ENCODE peak calls at places on chromosomes 11 and 22, in seven cellular contexts. K is GM13976, A is kidney, O is heart right ventricle, V is H1, U is omental fat pad, F is AG10803. G is an unnamed sample.

GRCh38 chr11:131910491-131911387 is 540.3 kb downstream of the NTM start:
- DNase-seq in O (no peak), U (no peak), K (peak), F (peak), V (no peak), A (peak), G (peak)

GRCh38 chr11:66224226-66224850 is 44.1 kb upstream of the RAB1B start:
- DNase-seq in F (no peak), U (no peak), K (no peak), V (no peak), A (peak), O (no peak), G (no peak)

GRCh38 chr22:46162771-46163170 is 12.4 kb downstream of the PPARA start:
- DNase-seq in F (no peak), U (no peak), V (no peak), A (no peak), K (no peak), O (no peak), G (no peak)

GRCh38 chr11:77140231-77140959 is 12.3 kb downstream of the MYO7A start:
- DNase-seq in A (peak), K (no peak), O (peak), F (peak), U (no peak), V (peak), G (peak)

GRCh38 chr11:114799524-114799923 is 121.2 kb downstream of the NXPE2 start:
- DNase-seq in U (no peak), O (peak), V (no peak), K (no peak), F (no peak), A (no peak), G (no peak)

GRCh38 chr22:48574776-48575566 is 1252.7 kb downstream of the BRD1 start:
- DNase-seq in O (no peak), K (no peak), V (peak), A (peak), U (no peak), F (peak), G (peak)

GRCh38 chr11:116984589-116984988 is 113.6 kb downstream of the SIK3 start:
- DNase-seq in V (no peak), F (peak), O (no peak), K (no peak), A (no peak), U (no peak), G (no peak)

GRCh38 chr11:2303627-2304155 is 1.9 kb downstream of the TSPAN32 start:
- DNase-seq in V (no peak), U (peak), O (peak), F (no peak), K (no peak), A (peak), G (no peak)

GRCh38 chr11:46322759-46323158 is 24.5 kb upstream of the DGKZ start:
- DNase-seq in O (no peak), V (no peak), K (no peak), U (no peak), A (no peak), F (peak), G (no peak)

GRCh38 chr11:7272373-7272772 is 20.7 kb downstream of the SYT9 start:
- DNase-seq in V (no peak), U (no peak), F (no peak), K (no peak), O (no peak), A (no peak), G (no peak)

GRCh38 chr11:5362017-5362625 is 10.8 kb downstream of the OR51B6 start:
- DNase-seq in K (no peak), V (no peak), A (no peak), U (no peak), F (no peak), O (no peak), G (no peak)

GRCh38 chr11:6405837-6406236 is 13.1 kb downstream of the APBB1 start:
- DNase-seq in U (no peak), O (no peak), A (no peak), F (no peak), K (no peak), V (no peak), G (no peak)

GRCh38 chr11:123653997-123654565 is 343 bp downstream of the SCN3B start:
- DNase-seq in V (no peak), U (no peak), O (peak), A (peak), F (peak), K (peak), G (peak)

GRCh38 chr11:6919698-6920097 is 1.1 kb upstream of the OR2D3 start:
- DNase-seq in V (no peak), F (no peak), K (no peak), U (no peak), A (no peak), O (no peak), G (no peak)

GRCh38 chr22:21698430-21699329 is 32.9 kb downstream of the PPIL2 start:
- DNase-seq in U (no peak), K (no peak), V (no peak), A (peak), O (peak), F (no peak), G (peak)

GRCh38 chr11:120597250-120597649 is 85.7 kb downstream of the GRIK4 start:
- DNase-seq in F (no peak), O (no peak), U (no peak), K (no peak), V (no peak), A (peak), G (no peak)

DNA sequence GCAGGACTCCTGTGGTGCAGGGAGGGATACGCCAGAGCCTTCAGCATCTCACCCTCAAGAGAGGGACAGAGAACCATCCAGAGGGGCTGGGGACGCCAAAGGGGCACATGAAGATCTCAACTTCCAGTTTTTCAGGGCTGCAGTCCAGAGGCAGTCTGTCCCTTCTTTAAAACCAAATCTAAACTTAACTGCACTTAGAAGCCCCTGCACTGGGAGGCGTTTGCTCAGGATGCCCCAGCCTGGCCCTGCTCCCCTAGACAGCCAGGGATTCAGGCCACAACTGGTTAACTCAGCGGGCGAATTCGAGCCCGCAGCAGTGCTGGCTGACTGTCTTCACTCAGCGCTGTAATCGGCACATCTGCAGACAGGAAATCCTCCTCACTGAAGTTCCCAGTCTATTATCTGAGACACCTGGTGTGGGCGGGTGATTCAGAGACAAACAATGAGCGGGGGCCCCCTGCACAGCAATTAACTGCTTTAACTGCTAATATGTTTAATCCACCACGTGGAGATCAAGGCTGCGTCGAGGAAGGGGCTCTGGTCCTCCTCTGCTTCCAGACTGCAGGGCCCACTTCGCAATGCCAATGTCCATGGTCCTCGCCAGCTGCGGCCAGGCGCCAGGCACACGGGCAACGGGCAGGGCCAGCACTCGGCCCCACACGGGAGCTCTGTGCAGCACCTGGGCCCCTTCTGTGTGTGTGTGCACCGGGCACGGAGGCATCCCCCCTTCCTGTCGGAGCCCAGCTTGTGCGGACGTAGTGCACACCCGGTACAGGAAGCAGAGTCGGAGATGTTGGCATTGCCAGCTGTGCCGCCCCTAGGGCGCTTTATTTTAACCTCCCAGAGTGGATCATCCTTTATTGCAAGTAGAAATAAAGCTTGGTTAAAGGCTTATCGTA is 36.9 kb upstream of the GNB1L start:
- DNase-seq in A (peak), O (no peak), K (peak), U (no peak), F (peak), V (peak), G (no peak)
- TF ChIP-seq CTCF in A (no peak), O (no peak), K (no peak), U (no peak), F (no peak), V (no peak), G (no peak)

GRCh38 chr11:8872017-8872416 is 39.0 kb upstream of the AKIP1 start:
- DNase-seq in A (no peak), F (peak), O (no peak), U (no peak), V (no peak), K (no peak), G (no peak)

GRCh38 chr11:8871283-8871775 is 39.7 kb upstream of the AKIP1 start:
- DNase-seq in U (no peak), O (peak), A (peak), F (peak), K (no peak), V (no peak), G (peak)

GRCh38 chr11:8867856-8868705 is 42.9 kb upstream of the AKIP1 start:
- DNase-seq in U (no peak), F (peak), V (no peak), A (no peak), O (no peak), K (no peak), G (no peak)

GRCh38 chr11:8873966-8874365 is 37.0 kb upstream of the AKIP1 start:
- DNase-seq in K (no peak), V (no peak), O (no peak), A (no peak), F (no peak), U (no peak), G (no peak)

DNA sequence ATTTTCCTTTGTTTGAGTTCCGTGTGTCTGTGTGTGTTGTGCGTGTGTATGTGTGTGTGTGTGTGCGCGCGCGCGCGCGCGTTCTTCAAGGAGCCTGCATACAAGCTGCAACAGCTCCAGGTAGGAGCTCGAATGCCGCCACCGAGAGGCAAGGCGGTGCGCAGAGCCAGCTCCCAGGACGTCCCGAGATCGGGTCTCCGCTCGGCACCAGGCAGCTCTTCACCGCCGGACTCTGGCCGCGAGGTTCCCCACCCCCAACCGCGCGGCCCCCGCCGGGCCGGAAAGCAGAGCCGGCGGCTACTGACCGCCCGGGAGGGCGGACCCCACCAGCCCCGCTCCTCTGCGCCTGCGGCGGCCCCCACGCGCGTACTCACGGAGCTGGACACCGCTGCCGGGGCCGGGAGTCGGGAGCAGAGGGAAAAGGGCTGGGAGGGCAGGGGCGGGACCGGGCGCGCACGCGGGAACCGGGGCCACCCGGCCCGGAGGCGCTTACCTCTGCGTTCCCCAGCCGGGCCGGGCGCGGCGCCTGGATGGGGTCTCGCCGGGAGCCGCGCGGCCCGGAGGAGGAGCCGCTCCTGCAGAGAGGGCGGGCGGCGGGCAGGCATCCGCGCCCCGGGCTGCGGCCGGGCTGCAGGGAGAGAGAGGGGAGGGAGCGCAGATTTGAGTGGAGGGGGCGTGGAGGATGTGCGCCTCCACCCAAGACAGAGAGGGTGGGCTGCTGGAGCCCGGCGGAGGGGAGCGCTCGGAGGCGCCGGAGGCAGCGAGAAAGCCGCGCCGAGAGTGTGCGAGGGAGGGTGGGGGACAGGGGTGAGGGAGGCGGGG is 40.3 kb upstream of the AKIP1 start:
- DNase-seq in V (peak), U (no peak), O (peak), A (peak), F (peak), K (peak), G (peak)
- TF ChIP-seq CTCF in V (no peak), U (no peak), O (no peak), A (no peak), F (no peak), K (no peak), G (no peak)

DNA sequence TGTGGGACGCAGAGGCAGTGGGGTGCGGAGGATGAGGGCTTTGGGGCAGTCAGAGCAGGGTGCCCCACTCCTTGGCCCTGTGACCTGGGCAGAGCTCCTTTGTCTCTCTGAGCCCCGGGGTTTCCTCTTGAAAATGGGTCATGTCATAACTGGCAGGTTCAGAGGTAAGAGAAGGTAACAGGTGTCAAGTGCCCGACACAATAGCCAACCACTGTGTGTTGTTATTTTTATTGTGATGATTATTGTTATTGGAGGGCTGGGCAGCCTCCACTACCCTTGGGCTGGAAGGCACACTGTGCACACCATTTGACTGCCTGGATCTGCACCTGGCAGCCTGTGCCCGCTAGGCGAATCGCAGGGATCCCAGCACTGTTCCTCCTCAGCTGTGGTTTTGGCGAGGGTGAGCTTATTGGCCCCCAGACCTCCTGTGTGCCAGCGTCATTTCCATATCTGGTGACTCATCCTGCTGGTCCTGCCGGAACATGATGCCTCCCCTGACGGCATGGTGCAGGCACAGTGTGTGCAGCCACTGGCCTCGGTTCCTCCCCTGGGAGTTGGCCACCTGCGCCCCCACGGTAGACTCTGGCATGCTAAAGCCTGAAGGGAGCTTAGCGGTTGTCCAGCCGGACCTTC is 15.4 kb upstream of the SOX10 start:
- DNase-seq in A (no peak), O (no peak), K (no peak), U (no peak), F (peak), V (no peak), G (no peak)
- TF ChIP-seq CTCF in A (no peak), O (no peak), K (no peak), U (no peak), F (no peak), V (no peak), G (no peak)

DNA sequence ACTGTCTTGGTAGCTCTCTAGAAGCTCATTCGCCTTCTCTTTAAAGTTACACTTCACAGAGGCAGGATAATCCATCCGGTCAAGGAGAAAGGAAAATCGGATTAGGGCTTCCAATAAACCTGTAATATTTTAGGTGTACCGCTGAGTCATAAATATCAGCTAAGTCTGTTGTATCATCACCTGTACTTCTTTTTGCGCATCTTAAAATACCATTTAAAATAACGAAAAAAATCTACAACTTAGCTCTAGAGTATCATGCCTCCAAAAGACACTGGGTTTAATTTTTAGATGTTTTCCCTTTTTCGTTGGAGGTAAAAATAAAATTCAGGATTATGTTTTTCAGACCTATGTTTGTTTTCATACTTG is 41.5 kb upstream of the INCENP start:
- DNase-seq in A (no peak), U (no peak), K (no peak), V (no peak), F (no peak), O (no peak), G (no peak)
- TF ChIP-seq CTCF in A (no peak), U (no peak), K (no peak), V (no peak), F (no peak), O (no peak), G (no peak)

DNA sequence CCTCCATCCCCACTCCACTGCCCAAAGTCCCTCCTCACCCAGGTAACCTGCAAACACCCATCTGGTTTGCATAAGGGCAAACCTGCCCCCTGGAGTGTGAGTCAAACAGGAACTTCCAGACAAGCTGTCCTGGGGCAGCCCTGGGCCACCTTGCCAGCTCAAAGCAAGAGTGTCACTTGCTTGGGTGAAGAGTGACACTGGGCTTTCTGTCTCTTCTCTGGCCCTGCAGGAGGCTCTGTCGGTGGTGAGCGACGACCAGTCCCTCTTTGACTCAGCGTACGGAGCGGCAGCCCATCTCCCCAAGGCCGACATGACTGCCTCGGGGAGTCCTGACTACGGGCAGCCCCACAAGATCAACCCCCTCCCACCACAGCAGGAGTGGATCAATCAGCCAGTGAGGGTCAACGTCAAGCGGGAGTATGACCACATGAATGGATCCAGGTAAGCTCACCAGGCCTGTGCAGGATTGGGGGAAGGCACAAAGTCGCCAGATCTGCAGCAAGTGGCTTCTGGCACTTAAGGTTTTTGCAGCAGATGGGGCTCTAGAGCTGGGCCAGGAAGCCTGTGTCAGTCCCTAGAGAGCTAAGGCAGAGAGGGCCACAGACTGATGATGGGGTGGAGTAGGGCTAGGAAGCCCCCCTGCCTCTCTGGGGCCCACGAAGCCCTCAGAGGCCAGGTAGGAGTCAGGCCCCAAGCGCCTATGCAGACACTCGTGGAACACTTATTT is 64.2 kb downstream of the FLI1 start:
- DNase-seq in O (no peak), A (no peak), F (no peak), U (no peak), K (peak), V (no peak), G (no peak)
- TF ChIP-seq CTCF in O (no peak), A (no peak), F (no peak), U (no peak), K (peak), V (peak), G (no peak)

GRCh38 chr11:63569570-63569969 is 6.4 kb upstream of the PLAAT2 start:
- DNase-seq in A (no peak), F (no peak), U (no peak), K (no peak), O (no peak), V (no peak), G (no peak)

GRCh38 chr11:63572026-63572688 is 9.0 kb upstream of the PLAAT2 start:
- DNase-seq in O (no peak), K (no peak), U (no peak), V (no peak), F (no peak), A (no peak), G (no peak)

GRCh38 chr11:63574856-63575602 is 11.8 kb upstream of the PLAAT2 start:
- DNase-seq in O (peak), A (no peak), K (no peak), U (peak), F (peak), V (no peak), G (no peak)

DNA sequence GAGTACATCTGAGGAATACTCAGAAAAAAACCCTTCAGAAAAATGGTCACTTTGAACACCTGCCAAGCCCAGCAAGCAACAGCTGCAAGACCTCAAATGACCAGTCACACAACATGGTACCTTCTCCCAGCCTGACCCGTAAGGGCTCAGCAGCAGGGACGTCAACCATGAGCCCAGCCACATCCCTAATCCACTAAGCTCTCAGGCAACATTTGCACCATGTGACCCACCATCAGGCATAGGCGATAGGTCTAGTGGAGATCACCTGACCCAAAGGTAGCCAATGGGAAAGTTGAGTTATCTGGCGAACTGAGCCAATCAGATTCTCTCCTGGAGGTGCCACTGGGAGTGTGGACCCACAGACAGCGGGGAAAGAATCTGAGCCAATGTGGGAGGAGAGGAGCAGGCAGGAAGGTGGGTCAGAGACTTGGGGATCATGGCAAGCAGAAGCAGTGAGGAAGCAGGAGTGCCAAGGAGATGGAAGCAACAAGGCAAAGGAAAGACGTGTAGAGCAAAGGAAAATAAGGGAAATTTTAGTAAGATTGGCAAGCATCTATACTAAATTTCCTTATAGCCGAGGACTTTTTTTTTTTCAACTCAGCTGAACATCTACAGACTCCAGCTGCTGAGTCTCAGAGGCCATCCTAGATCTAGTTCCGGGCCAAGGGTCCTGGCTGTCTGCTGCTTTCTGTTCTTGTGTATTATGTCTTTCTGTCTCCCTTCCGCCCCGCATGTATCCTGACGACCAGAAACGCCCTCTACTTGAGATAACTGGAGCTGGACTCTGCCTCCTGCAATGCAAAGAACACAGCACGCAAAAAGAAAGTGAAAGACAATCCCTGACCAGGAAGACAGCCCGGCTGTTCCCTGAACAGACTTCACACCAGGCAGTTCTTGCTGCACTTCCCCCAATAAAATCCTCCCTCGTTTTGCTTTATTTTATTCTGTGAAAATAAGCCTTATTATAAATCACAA is 11.0 kb upstream of the PLAAT2 start:
- DNase-seq in K (no peak), O (peak), V (no peak), U (no peak), F (peak), A (no peak), G (no peak)
- TF ChIP-seq CTCF in K (no peak), O (no peak), V (no peak), U (no peak), F (peak), A (no peak), G (no peak)

G was measured in nephron progenitor cell.